ENCODE peak calls at places on chromosomes 6 and 20, in five cellular contexts. One of them, this sample, is unnamed.

GRCh38 chr20:35467339-35468224 is 12.2 kb downstream of the CEP250 start:
- DNase-seq in thoracic aorta: no peak
- DNase-seq in activated T-cell treated with anti-CD3 and anti-CD28 coated beads, Interleukin-2, amount 50 U/mL, for 24 hours: no peak
- DNase-seq in HEK293T: no peak
- DNase-seq in ELR: peak
- DNase-seq in this sample: no peak

GRCh38 chr20:59365611-59366284 is 65.3 kb downstream of the EDN3 start:
- DNase-seq in thoracic aorta: no peak
- DNase-seq in activated T-cell treated with anti-CD3 and anti-CD28 coated beads, Interleukin-2, amount 50 U/mL, for 24 hours: no peak
- DNase-seq in HEK293T: no peak
- DNase-seq in ELR: no peak
- DNase-seq in this sample: no peak

GRCh38 chr6:108442770-108443520 is 117.8 kb upstream of the FOXO3 start:
- DNase-seq in thoracic aorta: no peak
- DNase-seq in activated T-cell treated with anti-CD3 and anti-CD28 coated beads, Interleukin-2, amount 50 U/mL, for 24 hours: no peak
- DNase-seq in HEK293T: no peak
- DNase-seq in ELR: no peak
- DNase-seq in this sample: no peak

GRCh38 chr6:137829641-137830083 is 37.4 kb upstream of the TNFAIP3 start:
- DNase-seq in thoracic aorta: no peak
- DNase-seq in activated T-cell treated with anti-CD3 and anti-CD28 coated beads, Interleukin-2, amount 50 U/mL, for 24 hours: no peak
- DNase-seq in HEK293T: no peak
- DNase-seq in ELR: peak
- DNase-seq in this sample: no peak

GRCh38 chr6:31587791-31588777 is 2.0 kb downstream of the LST1 start:
- DNase-seq in thoracic aorta: no peak
- DNase-seq in activated T-cell treated with anti-CD3 and anti-CD28 coated beads, Interleukin-2, amount 50 U/mL, for 24 hours: peak
- DNase-seq in HEK293T: no peak
- DNase-seq in ELR: no peak
- DNase-seq in this sample: no peak

GRCh38 chr6:84166395-84166794 is 61.0 kb downstream of the CEP162 start:
- DNase-seq in thoracic aorta: no peak
- DNase-seq in activated T-cell treated with anti-CD3 and anti-CD28 coated beads, Interleukin-2, amount 50 U/mL, for 24 hours: no peak
- DNase-seq in HEK293T: no peak
- DNase-seq in ELR: no peak
- DNase-seq in this sample: no peak

GRCh38 chr20:3312940-3313656 is 74.1 kb upstream of the SLC4A11 start:
- DNase-seq in thoracic aorta: no peak
- DNase-seq in activated T-cell treated with anti-CD3 and anti-CD28 coated beads, Interleukin-2, amount 50 U/mL, for 24 hours: no peak
- DNase-seq in HEK293T: no peak
- DNase-seq in ELR: peak
- DNase-seq in this sample: no peak

GRCh38 chr20:58546756-58547526 is 31.7 kb upstream of the APCDD1L start:
- DNase-seq in thoracic aorta: no peak
- DNase-seq in activated T-cell treated with anti-CD3 and anti-CD28 coated beads, Interleukin-2, amount 50 U/mL, for 24 hours: no peak
- DNase-seq in HEK293T: no peak
- DNase-seq in ELR: no peak
- DNase-seq in this sample: no peak

GRCh38 chr20:45427236-45428149 is 11.6 kb downstream of the PIGT start:
- DNase-seq in thoracic aorta: no peak
- DNase-seq in activated T-cell treated with anti-CD3 and anti-CD28 coated beads, Interleukin-2, amount 50 U/mL, for 24 hours: no peak
- DNase-seq in HEK293T: no peak
- DNase-seq in ELR: no peak
- DNase-seq in this sample: no peak

GRCh38 chr20:9068896-9069663 is at the start of gene PLCB4:
- DNase-seq in thoracic aorta: no peak
- DNase-seq in activated T-cell treated with anti-CD3 and anti-CD28 coated beads, Interleukin-2, amount 50 U/mL, for 24 hours: no peak
- DNase-seq in HEK293T: peak
- DNase-seq in ELR: peak
- DNase-seq in this sample: no peak

GRCh38 chr6:142187209-142187608 is 40.1 kb downstream of the VTA1 start:
- DNase-seq in thoracic aorta: no peak
- DNase-seq in activated T-cell treated with anti-CD3 and anti-CD28 coated beads, Interleukin-2, amount 50 U/mL, for 24 hours: no peak
- DNase-seq in HEK293T: peak
- DNase-seq in ELR: no peak
- DNase-seq in this sample: no peak

GRCh38 chr20:7358670-7359069 is 581.6 kb downstream of the HAO1 start:
- DNase-seq in thoracic aorta: no peak
- DNase-seq in activated T-cell treated with anti-CD3 and anti-CD28 coated beads, Interleukin-2, amount 50 U/mL, for 24 hours: no peak
- DNase-seq in HEK293T: no peak
- DNase-seq in ELR: no peak
- DNase-seq in this sample: no peak

GRCh38 chr6:29850011-29850553 is 22.5 kb downstream of the HLA-G start:
- DNase-seq in thoracic aorta: no peak
- DNase-seq in activated T-cell treated with anti-CD3 and anti-CD28 coated beads, Interleukin-2, amount 50 U/mL, for 24 hours: peak
- DNase-seq in HEK293T: no peak
- DNase-seq in ELR: peak
- DNase-seq in this sample: no peak

GRCh38 chr6:33425668-33426577 is 6.1 kb downstream of the SYNGAP1 start:
- DNase-seq in thoracic aorta: peak
- DNase-seq in activated T-cell treated with anti-CD3 and anti-CD28 coated beads, Interleukin-2, amount 50 U/mL, for 24 hours: peak
- DNase-seq in HEK293T: peak
- DNase-seq in ELR: peak
- DNase-seq in this sample: peak

GRCh38 chr20:58099956-58100730 is 128.3 kb downstream of the ANKRD60 start:
- DNase-seq in thoracic aorta: no peak
- DNase-seq in activated T-cell treated with anti-CD3 and anti-CD28 coated beads, Interleukin-2, amount 50 U/mL, for 24 hours: no peak
- DNase-seq in HEK293T: no peak
- DNase-seq in ELR: no peak
- DNase-seq in this sample: no peak

GRCh38 chr20:50901301-50901700 is 29.9 kb downstream of the ADNP start:
- DNase-seq in thoracic aorta: no peak
- DNase-seq in activated T-cell treated with anti-CD3 and anti-CD28 coated beads, Interleukin-2, amount 50 U/mL, for 24 hours: no peak
- DNase-seq in HEK293T: no peak
- DNase-seq in ELR: no peak
- DNase-seq in this sample: no peak

GRCh38 chr6:135256866-135257265 is 75.8 kb downstream of the MYB start:
- DNase-seq in thoracic aorta: no peak
- DNase-seq in activated T-cell treated with anti-CD3 and anti-CD28 coated beads, Interleukin-2, amount 50 U/mL, for 24 hours: no peak
- DNase-seq in HEK293T: no peak
- DNase-seq in ELR: no peak
- DNase-seq in this sample: no peak

GRCh38 chr6:70134542-70134941 is 168.3 kb downstream of the COL9A1 start:
- DNase-seq in thoracic aorta: no peak
- DNase-seq in activated T-cell treated with anti-CD3 and anti-CD28 coated beads, Interleukin-2, amount 50 U/mL, for 24 hours: no peak
- DNase-seq in HEK293T: no peak
- DNase-seq in ELR: no peak
- DNase-seq in this sample: no peak

GRCh38 chr6:128521302-128521632 is 868 bp upstream of the PTPRK start:
- DNase-seq in thoracic aorta: no peak
- DNase-seq in activated T-cell treated with anti-CD3 and anti-CD28 coated beads, Interleukin-2, amount 50 U/mL, for 24 hours: no peak
- DNase-seq in HEK293T: no peak
- DNase-seq in ELR: no peak
- DNase-seq in this sample: no peak

GRCh38 chr20:53853451-53853713 is 217.0 kb downstream of the BCAS1 start:
- DNase-seq in thoracic aorta: no peak
- DNase-seq in activated T-cell treated with anti-CD3 and anti-CD28 coated beads, Interleukin-2, amount 50 U/mL, for 24 hours: no peak
- DNase-seq in HEK293T: no peak
- DNase-seq in ELR: no peak
- DNase-seq in this sample: no peak

GRCh38 chr20:42274977-42275376 is 656.8 kb upstream of the CHD6 start:
- DNase-seq in thoracic aorta: no peak
- DNase-seq in activated T-cell treated with anti-CD3 and anti-CD28 coated beads, Interleukin-2, amount 50 U/mL, for 24 hours: no peak
- DNase-seq in HEK293T: no peak
- DNase-seq in ELR: no peak
- DNase-seq in this sample: no peak

GRCh38 chr6:3259491-3259958 is 778 bp downstream of the PSMG4 start:
- DNase-seq in thoracic aorta: no peak
- DNase-seq in activated T-cell treated with anti-CD3 and anti-CD28 coated beads, Interleukin-2, amount 50 U/mL, for 24 hours: no peak
- DNase-seq in HEK293T: peak
- DNase-seq in ELR: peak
- DNase-seq in this sample: no peak

GRCh38 chr6:105803439-105803838 is 282.7 kb upstream of the PRDM1 start:
- DNase-seq in thoracic aorta: no peak
- DNase-seq in activated T-cell treated with anti-CD3 and anti-CD28 coated beads, Interleukin-2, amount 50 U/mL, for 24 hours: no peak
- DNase-seq in HEK293T: no peak
- DNase-seq in ELR: no peak
- DNase-seq in this sample: no peak

GRCh38 chr6:109454483-109455160 is 950 bp downstream of the MICAL1 start:
- DNase-seq in thoracic aorta: no peak
- DNase-seq in activated T-cell treated with anti-CD3 and anti-CD28 coated beads, Interleukin-2, amount 50 U/mL, for 24 hours: peak
- DNase-seq in HEK293T: no peak
- DNase-seq in ELR: peak
- DNase-seq in this sample: no peak

GRCh38 chr20:16397053-16397452 is 176.2 kb downstream of the KIF16B start:
- DNase-seq in thoracic aorta: peak
- DNase-seq in activated T-cell treated with anti-CD3 and anti-CD28 coated beads, Interleukin-2, amount 50 U/mL, for 24 hours: no peak
- DNase-seq in HEK293T: no peak
- DNase-seq in ELR: no peak
- DNase-seq in this sample: no peak

GRCh38 chr6:30614843-30615218 is 2.2 kb downstream of the PPP1R10 start:
- DNase-seq in thoracic aorta: peak
- DNase-seq in activated T-cell treated with anti-CD3 and anti-CD28 coated beads, Interleukin-2, amount 50 U/mL, for 24 hours: peak
- DNase-seq in HEK293T: peak
- DNase-seq in ELR: peak
- DNase-seq in this sample: peak

GRCh38 chr20:33862709-33863403 is 51.7 kb downstream of the CHMP4B start:
- DNase-seq in thoracic aorta: peak
- DNase-seq in activated T-cell treated with anti-CD3 and anti-CD28 coated beads, Interleukin-2, amount 50 U/mL, for 24 hours: peak
- DNase-seq in HEK293T: peak
- DNase-seq in ELR: peak
- DNase-seq in this sample: no peak

GRCh38 chr6:98957440-98957839 is 9.7 kb upstream of the FBXL4 start:
- DNase-seq in thoracic aorta: no peak
- DNase-seq in activated T-cell treated with anti-CD3 and anti-CD28 coated beads, Interleukin-2, amount 50 U/mL, for 24 hours: no peak
- DNase-seq in HEK293T: no peak
- DNase-seq in ELR: peak
- DNase-seq in this sample: no peak

GRCh38 chr6:116352515-116353471 is 18.0 kb upstream of the DSE start:
- DNase-seq in thoracic aorta: no peak
- DNase-seq in activated T-cell treated with anti-CD3 and anti-CD28 coated beads, Interleukin-2, amount 50 U/mL, for 24 hours: no peak
- DNase-seq in HEK293T: no peak
- DNase-seq in ELR: no peak
- DNase-seq in this sample: peak

GRCh38 chr6:45431314-45432058 is 53.8 kb upstream of the SUPT3H start:
- DNase-seq in thoracic aorta: no peak
- DNase-seq in activated T-cell treated with anti-CD3 and anti-CD28 coated beads, Interleukin-2, amount 50 U/mL, for 24 hours: no peak
- DNase-seq in HEK293T: no peak
- DNase-seq in ELR: no peak
- DNase-seq in this sample: no peak

GRCh38 chr6:114375803-114376202 is 33.0 kb upstream of the HS3ST5 start:
- DNase-seq in thoracic aorta: no peak
- DNase-seq in activated T-cell treated with anti-CD3 and anti-CD28 coated beads, Interleukin-2, amount 50 U/mL, for 24 hours: no peak
- DNase-seq in HEK293T: no peak
- DNase-seq in ELR: no peak
- DNase-seq in this sample: no peak

GRCh38 chr20:3046677-3047462 is 1.0 kb downstream of the MRPS26 start:
- DNase-seq in thoracic aorta: no peak
- DNase-seq in activated T-cell treated with anti-CD3 and anti-CD28 coated beads, Interleukin-2, amount 50 U/mL, for 24 hours: no peak
- DNase-seq in HEK293T: peak
- DNase-seq in ELR: no peak
- DNase-seq in this sample: no peak

GRCh38 chr6:13733178-13733851 is 21.7 kb upstream of the RANBP9 start:
- DNase-seq in thoracic aorta: no peak
- DNase-seq in activated T-cell treated with anti-CD3 and anti-CD28 coated beads, Interleukin-2, amount 50 U/mL, for 24 hours: no peak
- DNase-seq in HEK293T: peak
- DNase-seq in ELR: peak
- DNase-seq in this sample: no peak

GRCh38 chr6:146974346-146974745 is 229.9 kb upstream of the STXBP5 start:
- DNase-seq in thoracic aorta: no peak
- DNase-seq in activated T-cell treated with anti-CD3 and anti-CD28 coated beads, Interleukin-2, amount 50 U/mL, for 24 hours: no peak
- DNase-seq in HEK293T: no peak
- DNase-seq in ELR: no peak
- DNase-seq in this sample: no peak

GRCh38 chr6:135385299-135385698 is 112.2 kb downstream of the AHI1 start:
- DNase-seq in thoracic aorta: no peak
- DNase-seq in activated T-cell treated with anti-CD3 and anti-CD28 coated beads, Interleukin-2, amount 50 U/mL, for 24 hours: no peak
- DNase-seq in HEK293T: no peak
- DNase-seq in ELR: no peak
- DNase-seq in this sample: no peak

GRCh38 chr6:154408906-154409500 is 52.4 kb upstream of the IPCEF1 start:
- DNase-seq in thoracic aorta: no peak
- DNase-seq in activated T-cell treated with anti-CD3 and anti-CD28 coated beads, Interleukin-2, amount 50 U/mL, for 24 hours: no peak
- DNase-seq in HEK293T: peak
- DNase-seq in ELR: peak
- DNase-seq in this sample: no peak

GRCh38 chr6:134446228-134446848 is 128.4 kb upstream of the SGK1 start:
- DNase-seq in thoracic aorta: no peak
- DNase-seq in activated T-cell treated with anti-CD3 and anti-CD28 coated beads, Interleukin-2, amount 50 U/mL, for 24 hours: no peak
- DNase-seq in HEK293T: peak
- DNase-seq in ELR: peak
- DNase-seq in this sample: no peak

GRCh38 chr6:33668914-33669313 is 42.6 kb downstream of the UQCC2 start:
- DNase-seq in thoracic aorta: no peak
- DNase-seq in activated T-cell treated with anti-CD3 and anti-CD28 coated beads, Interleukin-2, amount 50 U/mL, for 24 hours: peak
- DNase-seq in HEK293T: no peak
- DNase-seq in ELR: no peak
- DNase-seq in this sample: no peak

GRCh38 chr20:8163543-8163942 is 31.5 kb downstream of the PLCB1 start:
- DNase-seq in thoracic aorta: no peak
- DNase-seq in activated T-cell treated with anti-CD3 and anti-CD28 coated beads, Interleukin-2, amount 50 U/mL, for 24 hours: no peak
- DNase-seq in HEK293T: no peak
- DNase-seq in ELR: no peak
- DNase-seq in this sample: no peak

This sample was measured in GOT3.